ENCODE peak calls at places on chromosomes 3 and 15, in nine cellular contexts. S is thyroid gland, G is A549, R is NB4, J is IMR-90, O is esophagus muscularis mucosa, A is heart left ventricle, C is suprapubic skin, H is spleen. Y is an unnamed sample.

GRCh38 chr3:2099028-2099671 is 484 bp downstream of the CNTN4 start:
- DNase-seq in A (no peak), J (no peak), H (no peak), G (no peak), R (no peak), C (no peak), O (no peak), S (peak; percentile 45), Y (no peak)

GRCh38 chr15:55615445-55615844 is 27.3 kb upstream of the PYGO1 start:
- DNase-seq in O (no peak), A (no peak), H (no peak), C (no peak), S (no peak), G (no peak), R (no peak), J (no peak), Y (no peak)

GRCh38 chr3:126216416-126216815 is 36.0 kb upstream of the ALDH1L1 start:
- DNase-seq in H (no peak), J (peak; percentile 51), G (no peak), C (no peak), S (no peak), O (no peak), R (no peak), A (no peak), Y (no peak)

GRCh38 chr3:25910997-25911396 is 121.1 kb downstream of the OXSM start:
- DNase-seq in H (no peak), J (peak; percentile 48), G (peak; percentile 52), R (peak; percentile 57), C (no peak), S (peak; percentile 35), O (no peak), A (no peak), Y (no peak)

GRCh38 chr15:31977812-31978662 is 52.3 kb upstream of the CHRNA7 start:
- DNase-seq in A (peak; percentile 40), R (peak; percentile 62), H (peak; percentile 85), O (no peak), J (peak; percentile 14), G (peak; percentile 69), S (peak; percentile 65), C (no peak), Y (no peak)

GRCh38 chr15:67405208-67406191 is 115.4 kb upstream of the C15orf61 start:
- DNase-seq in G (peak; percentile 61), S (no peak), J (peak; percentile 79), O (no peak), H (no peak), R (no peak), A (no peak), C (no peak), Y (no peak)

GRCh38 chr15:44489464-44489863 is 47.5 kb upstream of the EIF3J start:
- DNase-seq in G (peak; percentile 10), C (no peak), S (no peak), H (no peak), A (no peak), R (peak; percentile 27), O (no peak), J (peak; percentile 94), Y (no peak)

GRCh38 chr3:18937574-18937973 is 210.7 kb upstream of the KCNH8 start:
- DNase-seq in G (no peak), R (no peak), O (no peak), S (no peak), A (no peak), H (no peak), J (no peak), C (no peak), Y (no peak)

GRCh38 chr15:79372428-79372827 is 59.7 kb upstream of the MINAR1 start:
- DNase-seq in G (no peak), C (no peak), J (no peak), S (no peak), O (no peak), R (peak; percentile 59), A (no peak), H (no peak), Y (no peak)

GRCh38 chr3:20648294-20648693 is 462.3 kb upstream of the SGO1 start:
- DNase-seq in H (no peak), G (peak; percentile 1), J (peak; percentile 84), S (no peak), O (no peak), R (peak; percentile 18), A (no peak), C (no peak), Y (no peak)

GRCh38 chr15:68730491-68731317 is 90.0 kb downstream of the ANP32A start:
- DNase-seq in G (peak; percentile 68), S (peak; percentile 43), O (no peak), A (peak; percentile 76), J (peak; percentile 51), C (no peak), H (no peak), R (peak; percentile 58), Y (no peak)

GRCh38 chr15:44798815-44799214 is 62.5 kb downstream of the TRIM69 start:
- DNase-seq in C (no peak), H (no peak), G (peak; percentile 19), R (peak; percentile 22), S (no peak), A (no peak), O (no peak), J (no peak), Y (no peak)

GRCh38 chr3:146308682-146309081 is 57.8 kb upstream of the PLSCR4 start:
- DNase-seq in S (no peak), J (peak; percentile 85), R (no peak), A (no peak), O (no peak), G (peak; percentile 13), H (no peak), C (no peak), Y (no peak)

GRCh38 chr3:118813472-118813871 is 221.2 kb downstream of the IGSF11 start:
- DNase-seq in A (no peak), C (no peak), J (no peak), R (no peak), S (no peak), O (peak; percentile 21), H (no peak), G (no peak), Y (no peak)

GRCh38 chr3:48034000-48034516 is 17.8 kb upstream of the MAP4 start:
- DNase-seq in H (no peak), G (no peak), C (no peak), O (no peak), S (no peak), R (no peak), J (peak; percentile 86), A (no peak), Y (no peak)

GRCh38 chr3:42195879-42196330 is 70.1 kb downstream of the CCK start:
- DNase-seq in R (no peak), S (no peak), A (no peak), C (no peak), H (no peak), G (no peak), O (no peak), J (peak; percentile 18), Y (no peak)
- TF ChIP-seq POLR2A in R (no peak), S (no peak), A (no peak), C (no peak), H (no peak), G (no peak), O (no peak), J (no peak), Y (no peak)

GRCh38 chr3:139111392-139112229 is 66.9 kb upstream of the PRR23C start:
- DNase-seq in C (no peak), R (peak; percentile 79), J (peak; percentile 55), A (peak; percentile 46), G (peak; percentile 50), H (no peak), O (peak; percentile 90), S (peak; percentile 67), Y (no peak)

GRCh38 chr3:139113766-139114165 is 69.1 kb upstream of the PRR23C start:
- DNase-seq in A (no peak), S (no peak), H (no peak), O (peak; percentile 78), R (no peak), J (no peak), G (no peak), C (no peak), Y (no peak)

GRCh38 chr3:139110072-139110830 is 65.6 kb upstream of the PRR23C start:
- DNase-seq in J (no peak), S (no peak), G (no peak), A (peak; percentile 42), O (peak; percentile 66), H (no peak), C (no peak), R (no peak), Y (no peak)

GRCh38 chr3:139112230-139112558 is 67.5 kb upstream of the PRR23C start:
- DNase-seq in O (no peak), S (no peak), J (no peak), H (no peak), R (no peak), G (no peak), A (no peak), C (no peak), Y (no peak)

DNA sequence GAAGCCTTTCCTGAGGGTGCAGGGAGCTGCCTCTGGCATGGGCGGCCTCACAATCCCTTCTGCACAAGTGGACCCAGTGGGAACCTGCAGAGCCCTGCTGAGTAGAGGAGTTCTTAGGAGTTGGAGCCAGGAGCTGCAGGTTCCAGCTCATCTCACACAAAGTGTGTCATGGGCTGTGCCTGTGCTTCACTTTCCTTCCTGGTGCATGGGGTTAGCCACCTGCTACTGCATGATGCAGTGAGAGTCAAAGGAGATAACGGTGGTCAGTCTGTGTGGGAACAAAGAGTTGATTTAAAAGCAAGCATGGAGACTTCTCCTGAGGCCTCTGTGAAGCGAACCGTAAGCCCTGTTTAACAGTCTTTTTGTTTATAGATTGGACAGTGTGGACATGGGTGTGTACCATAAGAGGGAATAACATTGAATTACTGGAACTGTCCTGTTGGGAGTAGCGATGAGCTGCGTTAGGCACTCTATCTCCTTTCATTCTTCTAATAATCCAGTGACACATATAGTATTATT is 68.6 kb upstream of the PRR23C start:
- DNase-seq in J (no peak), H (no peak), S (no peak), R (peak; percentile 62), G (no peak), A (no peak), O (peak; percentile 85), C (no peak), Y (no peak)
- TF ChIP-seq CTCF in J (no peak), H (no peak), S (no peak), R (peak; percentile 25), G (no peak), A (no peak), O (no peak), C (no peak), Y (no peak)

GRCh38 chr3:190741788-190742187 is 120.7 kb downstream of the GMNC start:
- DNase-seq in A (no peak), C (no peak), O (no peak), R (no peak), J (no peak), S (no peak), H (no peak), G (no peak), Y (no peak)

GRCh38 chr3:190747566-190747965 is 114.9 kb downstream of the GMNC start:
- DNase-seq in R (no peak), O (no peak), A (no peak), C (no peak), S (no peak), H (no peak), G (no peak), J (no peak), Y (no peak)
- TF ChIP-seq POLR2A in R (no peak), O (no peak), A (no peak), C (no peak), S (no peak), H (no peak), G (no peak), J (no peak), Y (no peak)

DNA sequence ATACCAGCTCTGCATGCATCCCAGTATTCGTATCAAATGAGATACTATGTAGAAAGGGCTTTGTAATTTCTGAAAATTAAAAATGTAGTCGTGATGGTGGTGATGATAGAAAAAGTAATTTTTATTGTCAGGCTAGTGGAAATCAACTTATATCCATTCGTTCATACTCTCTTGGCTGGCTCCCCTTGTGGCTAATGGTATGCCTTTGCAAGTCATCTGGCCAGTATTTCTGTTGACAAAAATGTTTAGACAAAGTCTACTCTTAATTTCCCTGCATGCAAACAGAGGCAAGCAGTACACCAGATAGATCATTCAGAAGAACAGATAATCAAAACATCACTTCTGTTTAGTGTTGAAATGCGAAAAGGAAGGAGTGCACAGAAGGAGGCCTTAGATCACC is 49.6 kb upstream of the DUT start:
- DNase-seq in A (no peak), H (no peak), G (no peak), O (no peak), R (no peak), C (no peak), J (peak; percentile 20), S (no peak), Y (no peak)
- TF ChIP-seq CTCF in A (no peak), H (no peak), G (no peak), O (no peak), R (no peak), C (no peak), J (peak; percentile 14), S (no peak), Y (no peak)